ENCODE peak calls at places on chromosomes 16 and 17, in four cellular contexts. D is K562, N is HCT116, P is HepG2. A is an unnamed sample.

GRCh38 chr17:80811181-80812105 is 180.2 kb upstream of the CHMP6 start:
- DNase-seq in D (no peak), N (no peak), P (no peak), A (no peak)

GRCh38 chr17:1762233-1762905 is 509 bp downstream of the SERPINF1 start:
- DNase-seq in N (no peak), P (peak), D (peak), A (no peak)

GRCh38 chr17:12756786-12757185 is 32.5 kb upstream of the ARHGAP44 start:
- DNase-seq in P (no peak), D (no peak), N (no peak), A (no peak)

GRCh38 chr16:22235839-22236745 is 30.0 kb downstream of the EEF2K start:
- DNase-seq in P (no peak), N (no peak), D (no peak), A (no peak)

GRCh38 chr16:65469116-65469515 is 347.3 kb upstream of the CDH11 start:
- DNase-seq in N (no peak), P (no peak), D (no peak), A (no peak)

GRCh38 chr17:50101346-50102163 is 6.4 kb downstream of the PDK2 start:
- DNase-seq in N (no peak), P (no peak), D (peak), A (no peak)

GRCh38 chr17:2335726-2336214 is 487 bp downstream of the TSR1 start:
- DNase-seq in N (no peak), D (peak), P (no peak), A (no peak)

GRCh38 chr16:67158637-67159600 is 790 bp downstream of the TRADD start:
- DNase-seq in D (peak), N (no peak), P (peak), A (peak)

GRCh38 chr17:60128171-60128859 is 21.5 kb upstream of the CA4 start:
- DNase-seq in D (no peak), P (no peak), N (no peak), A (no peak)

GRCh38 chr17:1252203-1252608 is 18.0 kb upstream of the BHLHA9 start:
- DNase-seq in N (no peak), P (no peak), D (no peak), A (no peak)

GRCh38 chr17:60390223-60390622 is 1.7 kb downstream of the USP32 start:
- DNase-seq in D (no peak), N (no peak), P (no peak), A (no peak)

GRCh38 chr17:78735832-78736525 is 46.1 kb downstream of the CYTH1 start:
- DNase-seq in P (peak), D (no peak), N (no peak), A (no peak)

GRCh38 chr17:33285413-33285812 is 7.7 kb downstream of the ASIC2 start:
- DNase-seq in P (no peak), N (no peak), D (no peak), A (no peak)

GRCh38 chr17:72334205-72334604 is 213.4 kb downstream of the SOX9 start:
- DNase-seq in P (no peak), D (no peak), N (no peak), A (no peak)
- TF ChIP-seq CTCF in P (peak), D (no peak), N (no peak), A (no peak)

DNA sequence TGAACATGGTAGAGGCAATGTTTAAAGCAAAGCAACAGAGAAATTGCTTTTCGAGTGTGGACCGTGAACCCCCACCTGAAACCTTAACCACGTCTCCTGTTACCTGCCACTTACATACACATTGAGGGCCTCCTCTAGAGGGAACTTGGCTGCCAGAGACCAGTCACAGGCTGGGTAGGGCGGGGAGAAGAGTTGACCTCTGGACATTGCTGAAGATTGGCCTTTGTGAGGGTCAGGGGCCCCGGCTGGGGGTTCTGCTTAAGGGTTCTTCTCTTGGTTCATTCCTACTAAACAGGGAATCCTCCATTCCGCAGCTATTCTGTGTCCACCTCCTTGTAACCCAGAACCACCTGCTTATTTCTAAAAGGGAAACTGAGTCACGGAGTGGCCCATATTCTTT is 53.8 kb downstream of the IRX6 start:
- DNase-seq in D (no peak), N (no peak), P (peak), A (no peak)
- TF ChIP-seq FOSL1 in D (no peak), N (no peak), P (no peak), A (no peak)

DNA sequence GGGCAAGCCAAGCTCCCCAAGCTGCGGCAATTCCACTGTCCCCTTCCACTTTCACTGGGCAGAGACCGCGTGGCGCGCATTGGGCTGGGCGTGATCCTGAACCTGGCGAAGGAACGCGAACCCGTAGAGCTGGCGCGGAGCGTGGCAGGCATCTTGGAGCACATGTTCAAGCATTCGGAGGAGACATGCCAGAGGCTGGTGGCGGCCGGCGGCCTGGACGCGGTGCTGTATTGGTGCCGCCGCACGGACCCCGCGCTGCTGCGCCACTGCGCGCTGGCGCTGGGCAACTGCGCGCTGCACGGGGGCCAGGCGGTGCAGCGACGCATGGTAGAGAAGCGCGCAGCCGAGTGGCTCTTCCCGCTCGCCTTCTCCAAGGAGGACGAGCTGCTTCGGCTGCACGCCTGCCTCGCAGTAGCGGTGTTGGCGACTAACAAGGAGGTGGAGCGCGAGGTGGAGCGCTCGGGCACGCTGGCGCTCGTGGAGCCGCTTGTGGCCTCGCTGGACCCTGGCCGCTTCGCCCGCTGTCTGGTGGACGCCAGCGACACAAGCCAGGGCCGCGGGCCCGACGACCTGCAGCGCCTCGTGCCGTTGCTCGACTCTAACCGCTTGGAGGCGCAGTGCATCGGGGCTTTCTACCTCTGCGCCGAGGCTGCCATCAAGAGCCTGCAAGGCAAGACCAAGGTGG is 9.8 kb downstream of the SARM1 start:
- DNase-seq in N (no peak), D (peak), P (no peak), A (peak)
- TF ChIP-seq CTCF in N (no peak), D (peak), P (no peak), A (peak)

GRCh38 chr16:57382535-57383275 is 10.4 kb downstream of the CX3CL1 start:
- DNase-seq in D (no peak), P (no peak), N (no peak), A (no peak)

GRCh38 chr16:57381791-57382534 is 9.7 kb downstream of the CX3CL1 start:
- DNase-seq in P (no peak), D (no peak), N (no peak), A (no peak)

GRCh38 chr16:57383276-57384247 is 11.3 kb downstream of the CX3CL1 start:
- DNase-seq in D (no peak), N (no peak), P (peak), A (no peak)

GRCh38 chr16:57379579-57379978 is 7.3 kb downstream of the CX3CL1 start:
- DNase-seq in D (no peak), N (no peak), P (no peak), A (no peak)

GRCh38 chr16:57380671-57381462 is 8.6 kb downstream of the CX3CL1 start:
- DNase-seq in P (no peak), N (no peak), D (no peak), A (no peak)
- TF ChIP-seq FOSL1 in P (no peak), N (no peak), D (no peak), A (no peak)

DNA sequence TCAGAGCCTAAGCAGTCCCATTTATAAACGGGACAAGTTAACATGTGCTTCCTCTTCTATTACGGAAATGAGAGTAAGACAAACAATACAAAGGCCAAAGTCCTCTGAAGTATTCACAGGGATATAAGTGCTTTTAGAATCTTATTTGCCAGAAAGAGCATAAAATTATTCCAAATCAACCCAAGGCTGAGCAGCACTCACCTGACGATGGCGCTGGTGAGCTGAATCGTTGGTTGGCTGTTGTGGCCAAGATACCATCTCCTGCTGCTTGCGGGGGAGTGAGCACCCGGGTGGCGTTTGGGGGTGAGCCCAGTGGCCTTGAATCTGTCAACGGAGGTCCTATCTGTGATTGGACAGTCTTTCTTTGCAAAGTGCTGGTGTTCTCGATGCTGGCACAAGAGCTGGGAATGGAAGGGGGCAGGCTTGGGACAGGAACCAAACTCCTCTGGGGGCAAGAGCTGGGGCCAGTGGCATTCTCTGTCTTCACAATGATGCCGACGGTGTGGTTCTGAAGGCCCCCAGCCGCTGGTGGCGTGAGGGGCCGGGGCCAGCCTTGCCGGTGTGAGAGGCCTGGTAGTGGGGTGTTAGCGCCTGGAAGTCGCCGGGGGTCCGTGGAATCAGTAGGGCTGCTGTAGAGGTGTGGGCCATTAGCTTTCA is 9.5 kb upstream of the DHRS13 start:
- DNase-seq in P (no peak), N (no peak), D (peak), A (no peak)
- TF ChIP-seq CTCF in P (peak), N (no peak), D (peak), A (peak)

A was measured in H1.